ENCODE peak calls at places on chromosomes 1 and 21, in seven cellular contexts. S, U, K, Z, X, A and L are unnamed samples. For H3K27me3 and H3K9me3, the result is how much of the 10 kb centered on the place peaks cover.

GRCh38 chr1:40532844-40533424 is 1.5 kb downstream of the ZNF684 start:
- DNase-seq in S (no peak), U (no peak), K (peak), Z (no peak), X (no peak), A (peak), L (peak)

GRCh38 chr1:22962558-22962957 is 10.1 kb downstream of the LACTBL1 start:
- DNase-seq in S (no peak), U (no peak), K (no peak), Z (no peak), X (no peak), A (no peak), L (no peak)

GRCh38 chr1:205947024-205947423 is 3.8 kb upstream of the SLC26A9 start:
- DNase-seq in S (no peak), U (no peak), K (no peak), Z (peak), X (no peak), A (no peak), L (no peak)

GRCh38 chr1:154220970-154221814 is 437 bp downstream of the UBAP2L start:
- DNase-seq in S (peak), U (peak), K (peak), Z (peak), X (peak), A (peak), L (peak)

GRCh38 chr1:43171312-43171875 is 696 bp downstream of the EBNA1BP2 start:
- DNase-seq in S (no peak), U (no peak), K (no peak), Z (no peak), X (no peak), A (no peak), L (peak)

GRCh38 chr1:81287681-81288080 is 513.1 kb upstream of the ADGRL2 start:
- DNase-seq in S (no peak), U (no peak), K (no peak), Z (no peak), X (no peak), A (no peak), L (no peak)

GRCh38 chr1:61273167-61273705 is 190.9 kb downstream of the NFIA start:
- DNase-seq in S (no peak), U (no peak), K (no peak), Z (no peak), X (no peak), A (no peak), L (no peak)

GRCh38 chr1:51535006-51535592 is 16.0 kb upstream of the EPS15 start:
- DNase-seq in S (peak), U (peak), K (peak), Z (peak), X (peak), A (peak), L (peak)

GRCh38 chr1:147539122-147539575 is 2.2 kb upstream of the BCL9 start:
- DNase-seq in S (no peak), U (no peak), K (no peak), Z (no peak), X (peak), A (no peak), L (peak)

GRCh38 chr1:93814795-93815737 is 63.9 kb downstream of the DNTTIP2 start:
- DNase-seq in S (no peak), U (no peak), K (no peak), Z (no peak), X (no peak), A (no peak), L (no peak)

GRCh38 chr1:223207293-223208066 is 64.4 kb upstream of the TLR5 start:
- DNase-seq in S (no peak), U (no peak), K (no peak), Z (no peak), X (no peak), A (no peak), L (peak)

GRCh38 chr21:20507783-20508182 is 490.4 kb upstream of the NCAM2 start:
- DNase-seq in S (no peak), U (no peak), K (no peak), Z (no peak), X (no peak), A (no peak), L (no peak)

GRCh38 chr1:115495603-115496002 is 146.2 kb upstream of the VANGL1 start:
- DNase-seq in S (no peak), U (no peak), K (no peak), Z (no peak), X (no peak), A (no peak), L (no peak)

GRCh38 chr1:21783679-21784603 is 992 bp upstream of the USP48 start:
- DNase-seq in S (peak), U (no peak), K (no peak), Z (peak), X (peak), A (peak), L (peak)

GRCh38 chr1:156060937-156061636 is at the start of gene RAB25:
- DNase-seq in S (peak), U (no peak), K (no peak), Z (peak), X (no peak), A (no peak), L (no peak)

GRCh38 chr1:234840843-234841242 is 230.9 kb upstream of the IRF2BP2 start:
- DNase-seq in S (no peak), U (no peak), K (no peak), Z (no peak), X (no peak), A (no peak), L (peak)
- H3K27me3 ChIP-seq in S (under half), U (under half), K (under half), Z (under half), X (under half), A (under half), L (under half)

GRCh38 chr1:71577451-71578131 is 496.8 kb upstream of the ZRANB2 start:
- DNase-seq in S (no peak), U (no peak), K (no peak), Z (no peak), X (no peak), A (no peak), L (no peak)
- H3K4me3 ChIP-seq in S (no peak), U (no peak), K (no peak), Z (no peak), X (no peak), A (no peak), L (no peak)

GRCh38 chr1:152663098-152663497 is at the start of gene LCE2D:
- DNase-seq in S (no peak), U (no peak), K (no peak), Z (no peak), X (no peak), A (no peak), L (no peak)
- H3K9me3 ChIP-seq in S (under half), U (under half), K (under half), Z (under half), X (under half), A (under half), L (under half)

GRCh38 chr1:15940110-15941043 is 35.5 kb downstream of the ZBTB17 start:
- DNase-seq in S (no peak), U (no peak), K (no peak), Z (no peak), X (no peak), A (no peak), L (no peak)

GRCh38 chr1:15943515-15944307 is 32.2 kb downstream of the ZBTB17 start:
- DNase-seq in S (no peak), U (no peak), K (no peak), Z (no peak), X (no peak), A (peak), L (no peak)

GRCh38 chr1:15942661-15943514 is 33.0 kb downstream of the ZBTB17 start:
- DNase-seq in S (peak), U (no peak), K (no peak), Z (no peak), X (no peak), A (no peak), L (no peak)

GRCh38 chr1:15941044-15941840 is 34.7 kb downstream of the ZBTB17 start:
- DNase-seq in S (no peak), U (no peak), K (no peak), Z (no peak), X (no peak), A (peak), L (no peak)

DNA sequence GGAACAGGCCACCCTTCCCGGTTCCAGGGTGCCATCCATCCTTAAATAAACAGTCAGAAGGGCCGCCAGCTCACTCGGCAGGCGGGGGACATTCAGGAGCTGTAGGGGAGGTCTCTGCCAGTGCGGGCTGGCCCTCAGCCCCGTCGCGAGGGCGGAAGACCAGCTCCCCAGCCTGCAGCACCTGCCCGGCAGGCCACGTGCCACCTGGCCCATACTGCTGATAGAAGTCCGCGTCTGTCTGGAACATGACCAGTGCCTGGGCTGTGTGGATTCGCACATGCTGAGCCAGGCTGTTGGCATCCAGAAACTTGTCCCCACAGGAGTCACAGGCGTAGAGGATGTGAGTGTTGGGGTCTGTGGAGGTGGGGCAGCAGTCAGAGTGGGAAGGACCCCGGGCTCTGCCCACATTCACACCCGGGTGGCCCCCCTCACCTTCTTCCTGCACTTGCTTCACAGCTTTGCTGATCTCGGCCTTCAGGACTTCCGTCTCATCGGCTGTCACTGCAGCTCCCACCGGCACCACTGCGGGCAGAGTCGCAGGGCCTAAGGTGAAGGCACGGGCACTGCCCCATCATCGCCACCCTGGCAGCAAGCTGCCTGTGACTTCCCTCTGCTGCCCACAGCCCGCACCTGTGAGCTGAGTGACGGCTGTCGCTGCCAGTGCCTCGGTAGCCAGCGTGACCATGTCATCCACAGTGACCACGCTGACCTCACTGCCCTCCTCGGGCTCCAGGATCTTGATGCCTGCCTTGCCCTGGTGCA is 33.8 kb downstream of the ZBTB17 start:
- DNase-seq in S (no peak), U (no peak), K (no peak), Z (peak), X (no peak), A (peak), L (no peak)
- H3K27me3 ChIP-seq in S (under half), U (under half), K (under half), Z (under half), X (under half), A (under half), L (under half)

DNA sequence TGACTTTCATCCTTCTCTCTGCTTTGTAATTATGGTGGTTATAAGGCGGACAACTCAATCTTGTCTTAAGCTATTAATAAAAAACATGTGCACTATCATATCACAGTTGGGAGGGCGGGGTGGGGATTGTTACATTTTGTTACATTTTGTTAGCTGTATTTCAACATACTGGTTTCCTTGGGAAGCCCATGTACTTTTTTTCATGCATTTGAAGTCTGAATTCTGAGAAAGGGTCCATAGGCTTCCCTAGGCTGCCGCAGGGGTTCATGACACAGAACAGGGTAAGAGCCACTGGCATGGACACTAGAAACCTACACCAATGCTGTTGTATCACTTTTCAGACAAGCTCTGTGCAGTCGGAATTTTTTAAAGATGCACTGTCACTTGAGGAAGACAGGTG is 178.8 kb downstream of the ETS2 start:
- DNase-seq in S (no peak), U (no peak), K (no peak), Z (no peak), X (no peak), A (peak), L (no peak)
- H3K4me3 ChIP-seq in S (no peak), U (no peak), K (no peak), Z (no peak), X (no peak), A (peak), L (no peak)

GRCh38 chr21:22096314-22096713 is 1098.1 kb downstream of the NCAM2 start:
- DNase-seq in S (no peak), U (no peak), K (no peak), Z (no peak), X (no peak), A (no peak), L (no peak)
- H3K9me3 ChIP-seq in S (under half), U (under half), K (under half), Z (under half), X (under half), A (under half), L (under half)

GRCh38 chr1:180257028-180257386 is 26.9 kb downstream of the LHX4 start:
- DNase-seq in S (no peak), U (no peak), K (no peak), Z (no peak), X (no peak), A (no peak), L (no peak)

GRCh38 chr1:180258935-180259334 is 28.9 kb downstream of the LHX4 start:
- DNase-seq in S (no peak), U (no peak), K (no peak), Z (no peak), X (no peak), A (no peak), L (no peak)

GRCh38 chr1:180257461-180257860 is 27.4 kb downstream of the LHX4 start:
- DNase-seq in S (no peak), U (no peak), K (no peak), Z (no peak), X (no peak), A (no peak), L (no peak)

GRCh38 chr1:180259431-180260338 is 29.6 kb downstream of the LHX4 start:
- DNase-seq in S (no peak), U (no peak), K (no peak), Z (no peak), X (no peak), A (no peak), L (no peak)

GRCh38 chr1:180258290-180258689 is 28.2 kb downstream of the LHX4 start:
- DNase-seq in S (no peak), U (no peak), K (no peak), Z (no peak), X (no peak), A (no peak), L (no peak)
- H3K27me3 ChIP-seq in S (under half), U (under half), K (under half), Z (under half), X (under half), A (under half), L (under half)

DNA sequence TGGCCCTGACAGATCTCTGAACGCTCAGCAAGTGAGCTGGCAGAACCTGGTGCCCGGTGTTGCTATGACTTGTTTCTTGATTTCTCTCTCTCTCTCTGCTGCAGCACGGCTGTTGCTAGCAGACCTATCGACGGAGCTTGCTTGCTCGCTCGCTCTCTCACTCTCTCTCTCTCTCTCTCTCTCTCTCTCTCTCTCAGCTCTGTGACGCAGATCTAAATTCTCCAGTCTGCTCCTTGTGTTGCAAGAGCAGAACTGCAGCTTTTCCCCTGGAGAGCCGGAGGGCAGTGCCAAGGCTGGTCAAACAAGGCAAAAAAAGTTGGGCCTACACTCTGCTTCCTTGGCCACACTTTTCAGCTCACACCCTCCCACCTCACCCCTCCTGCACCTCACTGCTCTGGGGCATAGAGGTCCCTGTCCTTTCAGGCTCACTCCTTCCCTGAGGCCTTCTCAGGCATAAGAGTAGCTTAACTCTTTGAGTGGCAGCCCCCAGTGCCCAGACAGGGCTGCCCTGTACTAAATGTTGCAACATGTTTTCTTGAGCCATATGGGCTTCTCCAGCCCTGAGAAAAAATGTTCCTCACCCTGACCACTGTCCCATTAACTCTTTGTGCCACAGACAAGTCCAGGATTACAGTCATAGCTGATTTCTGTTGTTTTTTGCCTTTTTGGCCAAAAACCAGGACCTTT is 72.2 kb downstream of the CD46 start:
- DNase-seq in S (peak), U (peak), K (peak), Z (peak), X (peak), A (peak), L (peak)
- H3K4me3 ChIP-seq in S (peak), U (peak), K (peak), Z (peak), X (no peak), A (no peak), L (no peak)